ENCODE peak calls at places on chromosomes 4 and X, in nine cellular contexts. T is body of pancreas, N is GM23248, B is GM12878, L is mesenchymal stem cell, G is adipocyte, Z is PC-3, Y is OCI-LY7, P is small intestine. V is an unnamed sample.

GRCh38 chrX:151397741-151398070 is 700 bp downstream of the VMA21 start:
- DNase-seq in N (no peak), T (no peak), Y (peak), L (no peak), P (no peak), B (no peak), G (no peak), Z (peak), V (peak)

GRCh38 chr4:105451346-105451745 is 22.5 kb downstream of the PPA2 start:
- DNase-seq in P (no peak), Z (no peak), T (no peak), G (no peak), Y (no peak), L (no peak), N (no peak), B (no peak), V (no peak)

GRCh38 chrX:101078716-101079115 is at the start of gene TMEM35A:
- DNase-seq in N (peak), Z (no peak), B (no peak), T (no peak), L (peak), Y (no peak), G (peak), P (peak), V (no peak)

GRCh38 chr4:66741081-66741480 is 804.2 kb downstream of the CENPC start:
- DNase-seq in G (peak), L (no peak), T (no peak), Z (peak), B (no peak), Y (no peak), N (no peak), P (no peak), V (no peak)

GRCh38 chrX:4379071-4379470 is 665.6 kb upstream of the PRKX start:
- DNase-seq in T (no peak), Z (peak), B (no peak), P (no peak), L (no peak), N (no peak), G (no peak), Y (no peak), V (no peak)

GRCh38 chr4:76445911-76446310 is 10.9 kb downstream of the SHROOM3 start:
- DNase-seq in Y (no peak), B (no peak), L (no peak), N (no peak), Z (no peak), T (no peak), P (no peak), G (no peak), V (no peak)

GRCh38 chrX:34381241-34381640 is 249.1 kb upstream of the FAM47A start:
- DNase-seq in P (no peak), L (no peak), N (no peak), T (no peak), G (peak), Z (no peak), B (no peak), Y (no peak), V (no peak)

GRCh38 chr4:154490261-154490588 is 1.4 kb downstream of the DCHS2 start:
- DNase-seq in P (no peak), Z (no peak), G (no peak), L (no peak), N (no peak), Y (no peak), B (no peak), T (no peak), V (no peak)

GRCh38 chrX:117972681-117973080 is 143.9 kb downstream of the KLHL13 start:
- DNase-seq in Y (no peak), N (no peak), T (no peak), Z (no peak), P (no peak), L (no peak), G (peak), B (no peak), V (no peak)

GRCh38 chr4:70511365-70511764 is 7.0 kb upstream of the AMTN start:
- DNase-seq in P (no peak), Y (no peak), N (no peak), T (no peak), G (no peak), L (no peak), B (no peak), Z (peak), V (no peak)

GRCh38 chr4:40241936-40242590 is 45.2 kb downstream of the RHOH start:
- DNase-seq in P (no peak), Y (no peak), B (no peak), L (no peak), G (no peak), T (no peak), Z (no peak), N (no peak), V (no peak)

GRCh38 chr4:53529025-53529424 is 62.3 kb downstream of the LNX1 start:
- DNase-seq in N (no peak), P (no peak), B (no peak), G (no peak), L (no peak), Y (no peak), Z (no peak), T (no peak), V (no peak)

GRCh38 chr4:173182403-173182802 is 13.8 kb downstream of the GALNT7 start:
- DNase-seq in T (no peak), N (peak), Y (no peak), Z (peak), L (peak), G (peak), P (no peak), B (no peak), V (no peak)

DNA sequence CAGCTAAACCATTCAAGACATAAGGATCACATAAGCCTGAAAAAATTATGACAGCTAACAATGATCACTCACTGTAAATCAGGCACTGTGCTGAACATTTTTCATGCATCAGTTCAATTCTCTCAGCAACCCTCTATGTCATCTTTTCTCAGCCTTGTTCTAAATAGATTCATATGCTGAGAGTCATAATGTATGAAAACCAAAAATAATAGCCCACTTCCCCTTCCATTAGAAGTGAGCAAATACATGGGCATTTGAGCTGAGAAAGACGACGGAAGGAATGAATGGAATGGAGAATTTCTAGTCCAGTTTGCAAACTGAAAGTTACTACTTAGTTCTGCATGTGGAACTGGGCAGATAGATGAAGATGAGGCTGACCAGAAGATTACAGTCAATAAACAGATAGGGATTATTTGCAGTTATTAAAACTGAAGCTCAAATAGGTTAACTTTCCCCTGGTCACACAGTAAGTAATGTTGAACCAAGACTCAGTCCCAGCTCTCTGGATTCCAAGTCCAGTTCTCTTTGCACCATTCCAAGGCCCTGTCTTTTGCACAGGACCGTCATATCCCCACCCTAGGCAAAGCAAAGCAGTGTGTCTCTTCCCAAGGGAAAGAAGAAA is 1.6 kb upstream of the SH3RF1 start:
- DNase-seq in Z (peak), B (peak), N (peak), T (no peak), Y (no peak), P (no peak), L (peak), G (peak), V (no peak)
- H3K4me3 ChIP-seq in Z (peak), B (peak), N (peak), T (no peak), Y (no peak), P (no peak), L (peak), G (peak), V (no peak)

GRCh38 chr4:145494666-145495065 is 13.0 kb downstream of the SMAD1 start:
- DNase-seq in P (no peak), Z (no peak), B (no peak), N (no peak), T (no peak), L (no peak), Y (peak), G (no peak), V (no peak)
- H3K4me3 ChIP-seq in P (no peak), Z (no peak), B (no peak), N (no peak), T (no peak), L (no peak), Y (peak), G (no peak), V (no peak)

DNA sequence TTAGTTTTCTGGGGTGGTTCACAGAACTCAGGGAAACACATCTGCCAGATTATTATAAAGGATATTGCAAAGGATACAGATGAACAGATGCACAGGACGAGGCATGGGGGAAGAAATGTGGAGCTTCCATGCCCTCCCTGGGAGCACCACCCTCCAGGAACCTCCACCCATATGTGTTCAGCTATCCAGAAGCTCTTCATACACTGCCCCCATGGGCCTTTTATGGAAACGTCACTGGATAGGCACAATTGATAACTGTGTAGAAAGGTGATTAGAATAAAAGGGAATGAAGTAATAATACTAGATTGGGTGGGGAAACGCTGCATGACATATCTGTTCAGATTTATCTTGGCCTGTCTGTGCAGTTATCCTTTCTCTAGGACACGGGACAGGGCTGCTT is 357.9 kb downstream of the HS3ST1 start:
- DNase-seq in L (no peak), T (no peak), Z (no peak), P (no peak), N (no peak), G (no peak), B (no peak), Y (no peak), V (no peak)
- H3K4me3 ChIP-seq in L (no peak), T (no peak), Z (no peak), P (no peak), N (no peak), G (no peak), B (no peak), Y (no peak), V (no peak)

GRCh38 chr4:23891064-23891421 is 1.2 kb upstream of the PPARGC1A start:
- DNase-seq in G (no peak), B (no peak), P (no peak), Y (no peak), L (peak), Z (no peak), T (no peak), N (no peak), V (no peak)

GRCh38 chr4:23889368-23889767 is 479 bp downstream of the PPARGC1A start:
- DNase-seq in B (no peak), N (peak), P (no peak), Z (no peak), L (no peak), T (no peak), G (peak), Y (no peak), V (no peak)

GRCh38 chr4:23889814-23890269 is at the start of gene PPARGC1A:
- DNase-seq in N (peak), B (no peak), G (peak), T (peak), Z (no peak), Y (no peak), L (peak), P (peak), V (no peak)

GRCh38 chr4:23888421-23889319 is 1.2 kb downstream of the PPARGC1A start:
- DNase-seq in Z (no peak), G (peak), N (peak), T (peak), B (no peak), P (peak), L (peak), Y (no peak), V (no peak)

GRCh38 chr4:23890369-23891063 is 669 bp upstream of the PPARGC1A start:
- DNase-seq in Y (no peak), N (no peak), P (no peak), Z (no peak), G (peak), B (no peak), T (no peak), L (peak), V (no peak)
- H3K4me3 ChIP-seq in Y (no peak), N (peak), P (no peak), Z (no peak), G (peak), B (no peak), T (no peak), L (peak), V (no peak)

DNA sequence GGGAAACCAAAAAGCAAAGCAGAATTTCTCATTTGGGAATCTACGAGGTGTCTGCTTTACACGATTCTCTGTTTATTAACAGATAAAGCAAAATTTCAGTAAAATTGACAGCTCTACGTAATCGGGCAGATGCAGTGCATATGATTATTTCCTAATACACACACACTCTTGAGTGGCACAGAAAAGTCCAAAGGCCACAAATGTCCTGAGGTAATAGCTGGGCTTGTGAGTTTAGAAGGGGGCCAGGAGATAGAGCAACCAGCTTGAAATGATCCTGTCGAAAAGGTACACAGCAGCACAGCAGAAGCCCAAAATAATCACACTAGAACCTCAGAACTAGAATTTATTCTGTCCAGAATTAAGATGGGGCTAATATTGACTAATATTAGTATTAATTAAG is 236.0 kb downstream of the FAT4 start:
- DNase-seq in P (no peak), Z (no peak), Y (no peak), N (no peak), L (no peak), G (no peak), T (no peak), B (no peak), V (no peak)
- H3K4me3 ChIP-seq in P (no peak), Z (no peak), Y (no peak), N (no peak), L (no peak), G (no peak), T (no peak), B (no peak), V (no peak)